ENCODE peak calls at places on chromosomes 4 and X, in nine cellular contexts. O is SK-N-MC, G is psoas muscle, K is HepG2, N is lower lobe of right lung, V is cardiac fibroblast, F is brain microvascular endothelial cell, B is choroid plexus epithelial cell, S is MM.1S. J is an unnamed sample.

GRCh38 chr4:120824905-120825304 is 97.6 kb downstream of the PRDM5 start:
- DNase-seq in O (no peak), G (no peak), K (peak; percentile 12), N (no peak), V (no peak), F (no peak), B (no peak), S (no peak), J (no peak)

GRCh38 chr4:121819216-121819980 is 4.3 kb downstream of the CCNA2 start:
- DNase-seq in O (no peak), G (no peak), K (no peak), N (no peak), V (peak; percentile 28), F (no peak), B (peak; percentile 23), S (no peak), J (peak; percentile 50)

GRCh38 chr4:126306152-126306869 is 991.6 kb downstream of the FAT4 start:
- DNase-seq in O (no peak), G (no peak), K (no peak), N (no peak), V (peak; percentile 13), F (no peak), B (peak; percentile 5), S (no peak), J (no peak)

GRCh38 chr4:138677212-138677611 is 338.4 kb upstream of the NOCT start:
- DNase-seq in O (no peak), G (no peak), K (peak; percentile 2), N (no peak), V (no peak), F (no peak), B (no peak), S (no peak), J (no peak)

GRCh38 chrX:12580548-12580947 is 210.7 kb upstream of the PRPS2 start:
- DNase-seq in O (no peak), G (no peak), K (peak; percentile 0), N (no peak), V (no peak), F (no peak), B (no peak), S (no peak), J (no peak)

GRCh38 chr4:100510551-100510950 is 7.3 kb downstream of the EMCN start:
- DNase-seq in O (peak; percentile 96), G (no peak), K (no peak), N (no peak), V (peak; percentile 8), F (no peak), B (no peak), S (no peak), J (no peak)

GRCh38 chrX:68936186-68936585 is 107.4 kb downstream of the EFNB1 start:
- DNase-seq in O (no peak), G (no peak), K (no peak), N (no peak), V (no peak), F (no peak), B (no peak), S (no peak), J (no peak)

GRCh38 chr4:6996481-6996880 is 46.7 kb upstream of the TADA2B start:
- DNase-seq in O (no peak), G (no peak), K (no peak), N (no peak), V (no peak), F (no peak), B (no peak), S (no peak), J (no peak)

GRCh38 chrX:13366698-13367097 is 46.8 kb upstream of the ATXN3L start:
- DNase-seq in O (no peak), G (no peak), K (no peak), N (no peak), V (no peak), F (no peak), B (no peak), S (no peak), J (no peak)

GRCh38 chr4:86497980-86498379 is 96.1 kb upstream of the PTPN13 start:
- DNase-seq in O (no peak), G (no peak), K (no peak), N (no peak), V (peak; percentile 16), F (peak; percentile 5), B (no peak), S (no peak), J (no peak)

GRCh38 chrX:32572644-32573043 is 638.7 kb downstream of the DMD start:
- DNase-seq in O (no peak), G (no peak), K (no peak), N (no peak), V (no peak), F (peak; percentile 40), B (peak; percentile 1), S (no peak), J (no peak)

GRCh38 chrX:50680990-50681389 is 133.0 kb downstream of the SHROOM4 start:
- DNase-seq in O (no peak), G (no peak), K (no peak), N (no peak), V (peak; percentile 10), F (no peak), B (peak; percentile 23), S (no peak), J (no peak)

GRCh38 chr4:41132055-41132683 is 82.2 kb downstream of the APBB2 start:
- DNase-seq in O (no peak), G (no peak), K (peak; percentile 94), N (no peak), V (no peak), F (no peak), B (no peak), S (no peak), J (no peak)

GRCh38 chr4:103451341-103451740 is 253.2 kb upstream of the CENPE start:
- DNase-seq in O (no peak), G (no peak), K (no peak), N (no peak), V (no peak), F (no peak), B (no peak), S (no peak), J (no peak)

GRCh38 chr4:113987382-113987930 is 8.0 kb upstream of the ARSJ start:
- DNase-seq in O (peak; percentile 32), G (no peak), K (no peak), N (no peak), V (no peak), F (no peak), B (no peak), S (no peak), J (no peak)

GRCh38 chr4:118287691-118288090 is 65.1 kb downstream of the PRSS12 start:
- DNase-seq in O (no peak), G (no peak), K (no peak), N (no peak), V (no peak), F (no peak), B (no peak), S (no peak), J (no peak)

GRCh38 chr4:184280104-184280503 is 62.4 kb upstream of the ENPP6 start:
- DNase-seq in O (no peak), G (no peak), K (no peak), N (no peak), V (no peak), F (no peak), B (no peak), S (peak; percentile 25), J (no peak)

GRCh38 chr4:90641856-90642599 is 514.8 kb downstream of the CCSER1 start:
- DNase-seq in O (no peak), G (no peak), K (no peak), N (no peak), V (no peak), F (no peak), B (no peak), S (no peak), J (no peak)

GRCh38 chrX:97405031-97405685 is 521.5 kb downstream of the RPA4 start:
- DNase-seq in O (no peak), G (no peak), K (no peak), N (no peak), V (peak; percentile 39), F (peak; percentile 34), B (peak; percentile 65), S (no peak), J (no peak)

GRCh38 chr4:109629775-109630174 is 69.7 kb downstream of the MCUB start:
- DNase-seq in O (no peak), G (no peak), K (no peak), N (no peak), V (no peak), F (no peak), B (no peak), S (no peak), J (no peak)

GRCh38 chrX:47209508-47210238 is 8.8 kb upstream of the CDK16 start:
- DNase-seq in O (no peak), G (peak; percentile 74), K (no peak), N (no peak), V (no peak), F (no peak), B (no peak), S (no peak), J (no peak)

GRCh38 chr4:69167300-69167699 is 47.2 kb downstream of the UGT2B11 start:
- DNase-seq in O (no peak), G (no peak), K (no peak), N (no peak), V (peak; percentile 10), F (no peak), B (no peak), S (no peak), J (no peak)

GRCh38 chr4:168633071-168633470 is 136.2 kb downstream of the PALLD start:
- DNase-seq in O (no peak), G (no peak), K (no peak), N (no peak), V (no peak), F (no peak), B (peak; percentile 38), S (no peak), J (peak; percentile 68)
- H3K4me3 ChIP-seq in O (peak overlapping the region; percentile 87), G (peak overlapping the region; percentile 85), K (no peak overlapping the region), N (peak overlapping the region; percentile 10), V (no peak overlapping the region), F (peak overlapping the region; percentile 80), B (peak overlapping the region; percentile 69), S (no peak overlapping the region), J (peak overlapping the region; percentile 85)

GRCh38 chr4:140720387-140721087 is 35.6 kb downstream of the TBC1D9 start:
- DNase-seq in O (no peak), G (no peak), K (peak; percentile 18), N (no peak), V (no peak), F (no peak), B (no peak), S (peak; percentile 48), J (no peak)
- H3K4me3 ChIP-seq in O (no peak overlapping the region), G (peak overlapping the region; percentile 15), K (no peak overlapping the region), N (peak overlapping the region; percentile 42), V (no peak overlapping the region), F (no peak overlapping the region), B (no peak overlapping the region), S (peak overlapping the region; percentile 57), J (no peak overlapping the region)

GRCh38 chrX:40146471-40147398 is 49.0 kb upstream of the BCOR start:
- DNase-seq in O (no peak), G (peak; percentile 62), K (no peak), N (peak; percentile 65), V (no peak), F (no peak), B (peak; percentile 49), S (no peak), J (no peak)
- H3K4me3 ChIP-seq in O (no peak overlapping the region), G (peak overlapping the region; percentile 69), K (peak overlapping the region; percentile 65), N (peak overlapping the region; percentile 56), V (peak overlapping the region; percentile 43), F (peak overlapping the region; percentile 51), B (peak overlapping the region; percentile 54), S (no peak overlapping the region), J (peak overlapping the region; percentile 36)

DNA sequence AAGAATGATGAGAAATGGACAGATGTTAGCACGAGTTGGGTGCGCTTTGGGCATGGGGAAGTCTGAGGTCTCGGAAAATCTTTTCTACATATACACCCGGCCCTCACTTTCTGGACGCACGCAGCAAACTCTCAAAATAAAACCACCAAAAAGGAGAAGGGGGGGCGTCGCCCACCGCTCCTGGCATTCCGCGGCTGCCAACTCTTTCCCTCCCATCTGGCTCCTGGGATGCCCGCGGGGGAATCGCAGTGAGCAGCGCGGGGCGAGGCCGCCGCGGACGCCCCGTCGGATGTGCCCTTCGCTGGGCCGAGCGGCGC is 697 bp downstream of the IGFBP7 start:
- DNase-seq in O (no peak), G (peak; percentile 41), K (no peak), N (no peak), V (no peak), F (no peak), B (peak; percentile 39), S (no peak), J (no peak)
- H3K4me3 ChIP-seq in O (peak overlapping the region; percentile 82), G (peak overlapping the region; percentile 74), K (peak overlapping the region; percentile 53), N (peak overlapping the region; percentile 83), V (peak overlapping the region; percentile 61), F (peak overlapping the region; percentile 93), B (peak overlapping the region; percentile 98), S (peak overlapping the region; percentile 51), J (peak overlapping the region; percentile 71)